ENCODE peak calls at places on chromosomes 16 and 17, in eight cellular contexts. I is D341Med, L is MM.1S, A is Peyer's patch, V is AG08395, S is HCT116, Q is T47D, D is GM23248. M is an unnamed sample.

GRCh38 chr17:82985973-82986372 is 93.4 kb upstream of the METRNL start:
- DNase-seq in Q (no peak), L (peak), I (no peak), V (peak), D (peak), A (peak), S (no peak), M (no peak)

GRCh38 chr17:34252138-34252889 is 2.8 kb upstream of the CCL2 start:
- DNase-seq in I (no peak), D (peak), L (no peak), S (no peak), V (peak), A (peak), Q (peak), M (no peak)

GRCh38 chr17:38868095-38868967 is 1.5 kb upstream of the LASP1 start:
- DNase-seq in I (no peak), V (no peak), S (no peak), L (peak), A (peak), D (peak), Q (no peak), M (peak)

GRCh38 chr16:71426069-71426879 is 15.6 kb downstream of the TLE7 start:
- DNase-seq in Q (no peak), A (no peak), V (peak), L (no peak), S (peak), D (peak), I (peak), M (no peak)

GRCh38 chr16:80570106-80570478 is 29.3 kb downstream of the DYNLRB2 start:
- DNase-seq in S (no peak), I (no peak), D (no peak), A (no peak), Q (no peak), L (no peak), V (no peak), M (no peak)

GRCh38 chr16:63617990-63618763 is 1503.7 kb downstream of the CDH11 start:
- DNase-seq in D (no peak), S (no peak), A (no peak), L (no peak), V (no peak), I (no peak), Q (no peak), M (no peak)

GRCh38 chr17:42548070-42548837 is 4.5 kb upstream of the HSD17B1 start:
- DNase-seq in L (peak), I (peak), D (no peak), V (no peak), S (no peak), Q (no peak), A (peak), M (no peak)

GRCh38 chr17:64343833-64344637 is 46.6 kb downstream of the PECAM1 start:
- DNase-seq in A (peak), S (no peak), I (no peak), Q (no peak), D (peak), V (peak), L (peak), M (peak)

GRCh38 chr16:89087922-89088321 is 5.7 kb upstream of the ACSF3 start:
- DNase-seq in V (no peak), S (no peak), L (no peak), Q (no peak), I (no peak), D (no peak), A (no peak), M (no peak)

GRCh38 chr16:88487124-88487432 is 34.0 kb downstream of the ZFPM1 start:
- DNase-seq in A (no peak), V (no peak), Q (no peak), L (no peak), D (no peak), I (no peak), S (no peak), M (no peak)

GRCh38 chr17:80698297-80698696 is 153.7 kb downstream of the RPTOR start:
- DNase-seq in S (no peak), V (no peak), I (no peak), L (no peak), A (no peak), D (no peak), Q (no peak), M (no peak)

GRCh38 chr17:77555110-77555509 is 403.4 kb upstream of the TNRC6C start:
- DNase-seq in V (no peak), I (peak), D (no peak), Q (no peak), L (no peak), A (no peak), S (no peak), M (no peak)

GRCh38 chr17:48722201-48722907 is at the start of gene PRAC1:
- DNase-seq in A (no peak), Q (no peak), S (no peak), V (no peak), I (no peak), D (no peak), L (no peak), M (no peak)

GRCh38 chr16:52068447-52069074 is 478.4 kb downstream of the TOX3 start:
- DNase-seq in I (peak), Q (no peak), A (no peak), D (peak), S (no peak), L (peak), V (no peak), M (peak)

GRCh38 chr17:79792371-79792871 is 4.5 kb downstream of the CBX8 start:
- DNase-seq in I (no peak), S (no peak), A (no peak), V (no peak), D (no peak), L (no peak), Q (no peak), M (no peak)

GRCh38 chr17:70099884-70100283 is 24.9 kb downstream of the KCNJ16 start:
- DNase-seq in L (no peak), D (no peak), A (no peak), I (no peak), S (no peak), Q (no peak), V (no peak), M (no peak)

GRCh38 chr16:87465306-87465705 is 27.5 kb downstream of the ZCCHC14 start:
- DNase-seq in L (no peak), I (no peak), S (no peak), Q (no peak), V (peak), A (peak), D (peak), M (no peak)

GRCh38 chr16:70391881-70392481 is 45.3 kb downstream of the DDX19A start:
- DNase-seq in S (no peak), Q (no peak), A (no peak), V (peak), I (peak), D (peak), L (no peak), M (no peak)

GRCh38 chr16:81817789-81818304 is 38.8 kb downstream of the PLCG2 start:
- DNase-seq in I (no peak), D (no peak), A (peak), V (no peak), Q (no peak), S (no peak), L (peak), M (no peak)

GRCh38 chr17:66000216-66000615 is 191.7 kb downstream of the CEP112 start:
- DNase-seq in L (no peak), S (no peak), V (no peak), I (no peak), Q (no peak), D (no peak), A (no peak), M (no peak)

GRCh38 chr16:87723224-87723619 is 42.6 kb downstream of the KLHDC4 start:
- DNase-seq in I (peak), S (no peak), V (peak), A (peak), D (peak), L (no peak), Q (no peak), M (no peak)

GRCh38 chr17:44308320-44308818 is at the start of gene RUNDC3A:
- DNase-seq in I (peak), V (peak), S (peak), A (peak), L (peak), Q (peak), D (peak), M (peak)

GRCh38 chr17:68101992-68102758 is 66.6 kb downstream of the KPNA2 start:
- DNase-seq in L (no peak), V (no peak), D (peak), Q (peak), I (peak), S (no peak), A (peak), M (peak)

GRCh38 chr17:64315032-64315490 is 52.0 kb upstream of the TEX2 start:
- DNase-seq in Q (no peak), S (no peak), A (peak), I (no peak), V (peak), D (peak), L (no peak), M (no peak)

GRCh38 chr16:87145181-87146176 is 171.7 kb downstream of the C16orf95 start:
- DNase-seq in A (no peak), L (no peak), I (no peak), Q (no peak), V (no peak), D (peak), S (peak), M (no peak)

GRCh38 chr16:52976539-52977167 is 76.0 kb downstream of the CHD9NB start:
- DNase-seq in S (peak), V (peak), I (peak), D (peak), Q (peak), L (peak), A (no peak), M (no peak)

GRCh38 chr17:2070241-2071023 is 15.5 kb downstream of the HIC1 start:
- DNase-seq in D (no peak), L (no peak), V (no peak), I (no peak), Q (no peak), A (no peak), S (no peak), M (no peak)

GRCh38 chr16:68236804-68237242 is 896 bp upstream of the ESRP2 start:
- DNase-seq in A (no peak), D (no peak), V (no peak), I (no peak), Q (no peak), S (no peak), L (no peak), M (peak)

GRCh38 chr17:20224379-20224778 is 215.2 kb downstream of the SPECC1 start:
- DNase-seq in A (no peak), I (no peak), V (no peak), D (no peak), Q (no peak), L (no peak), S (no peak), M (no peak)

GRCh38 chr17:10798332-10798749 is 5.6 kb downstream of the TMEM238L start:
- DNase-seq in Q (no peak), A (no peak), S (no peak), V (no peak), L (no peak), D (no peak), I (no peak), M (no peak)

GRCh38 chr16:21283521-21284289 is 5.6 kb upstream of the CRYM start:
- DNase-seq in D (peak), V (peak), Q (no peak), L (no peak), I (peak), S (no peak), A (peak), M (peak)

GRCh38 chr17:63774982-63775290 is 966 bp downstream of the DDX42 start:
- DNase-seq in Q (no peak), L (peak), I (no peak), S (no peak), D (peak), A (no peak), V (no peak), M (no peak)

M was measured in Caco-2.